ENCODE peak calls at places on chromosomes 3 and 15, in six cellular contexts. H, F, A, W, P and D are unnamed samples.
A peak's percentile ranks its signal among the peaks of the same experiment; 100 is the strongest.

GRCh38 chr15:40595773-40596172 is 1.7 kb downstream of the KNL1 start:
- DNase-seq in P (no peak), A (no peak), W (no peak), F (no peak), H (no peak), D (no peak)

GRCh38 chr3:72606005-72606800 is 242.0 kb downstream of the SHQ1 start:
- DNase-seq in H (no peak), F (no peak), W (peak; percentile 88), A (peak; percentile 78), P (no peak), D (no peak)

GRCh38 chr3:120816728-120817127 is 74.2 kb downstream of the GTF2E1 start:
- DNase-seq in P (no peak), H (no peak), W (no peak), A (peak; percentile 37), F (no peak), D (no peak)

GRCh38 chr3:169662215-169663070 is 1.1 kb downstream of the MECOM start:
- DNase-seq in W (peak; percentile 83), P (peak; percentile 63), F (peak; percentile 75), A (peak; percentile 89), H (no peak), D (no peak)

GRCh38 chr15:72285927-72286516 is 13.7 kb upstream of the PARP6 start:
- DNase-seq in H (no peak), A (peak; percentile 70), P (peak; percentile 72), W (peak; percentile 58), F (no peak), D (no peak)

GRCh38 chr15:51129513-51130197 is 34.9 kb upstream of the TNFAIP8L3 start:
- DNase-seq in H (no peak), A (no peak), P (no peak), F (no peak), W (no peak), D (no peak)

GRCh38 chr3:157807286-157807685 is 298.9 kb downstream of the SHOX2 start:
- DNase-seq in H (no peak), A (no peak), F (no peak), P (no peak), W (no peak), D (no peak)

GRCh38 chr15:89412906-89413411 is 78.3 kb upstream of the POLG start:
- DNase-seq in P (no peak), F (no peak), H (no peak), A (no peak), W (peak; percentile 37), D (no peak)

GRCh38 chr3:44060164-44060563 is 181.5 kb upstream of the TOPAZ1 start:
- DNase-seq in A (no peak), H (no peak), W (no peak), F (no peak), P (no peak), D (no peak)

GRCh38 chr15:48984021-48984420 is 20.3 kb upstream of the SHC4 start:
- DNase-seq in P (no peak), A (no peak), H (no peak), F (no peak), W (no peak), D (no peak)

GRCh38 chr3:11220230-11220629 is 52.0 kb upstream of the ATG7 start:
- DNase-seq in F (no peak), A (no peak), P (no peak), H (no peak), W (peak; percentile 24), D (no peak)

GRCh38 chr3:1677576-1678164 is 421.0 kb upstream of the CNTN4 start:
- DNase-seq in H (no peak), F (no peak), P (no peak), A (no peak), W (no peak), D (no peak)

GRCh38 chr3:128285042-128285924 is 132.0 kb downstream of the EEFSEC start:
- DNase-seq in F (no peak), H (no peak), P (no peak), A (no peak), W (no peak), D (no peak)

GRCh38 chr3:133804896-133805295 is 719 bp upstream of the SRPRB start:
- DNase-seq in W (no peak), A (no peak), F (no peak), H (no peak), P (no peak), D (no peak)

GRCh38 chr3:11014253-11014652 is 21.7 kb downstream of the SLC6A1 start:
- DNase-seq in P (no peak), H (no peak), F (no peak), W (no peak), A (no peak), D (no peak)

DNA sequence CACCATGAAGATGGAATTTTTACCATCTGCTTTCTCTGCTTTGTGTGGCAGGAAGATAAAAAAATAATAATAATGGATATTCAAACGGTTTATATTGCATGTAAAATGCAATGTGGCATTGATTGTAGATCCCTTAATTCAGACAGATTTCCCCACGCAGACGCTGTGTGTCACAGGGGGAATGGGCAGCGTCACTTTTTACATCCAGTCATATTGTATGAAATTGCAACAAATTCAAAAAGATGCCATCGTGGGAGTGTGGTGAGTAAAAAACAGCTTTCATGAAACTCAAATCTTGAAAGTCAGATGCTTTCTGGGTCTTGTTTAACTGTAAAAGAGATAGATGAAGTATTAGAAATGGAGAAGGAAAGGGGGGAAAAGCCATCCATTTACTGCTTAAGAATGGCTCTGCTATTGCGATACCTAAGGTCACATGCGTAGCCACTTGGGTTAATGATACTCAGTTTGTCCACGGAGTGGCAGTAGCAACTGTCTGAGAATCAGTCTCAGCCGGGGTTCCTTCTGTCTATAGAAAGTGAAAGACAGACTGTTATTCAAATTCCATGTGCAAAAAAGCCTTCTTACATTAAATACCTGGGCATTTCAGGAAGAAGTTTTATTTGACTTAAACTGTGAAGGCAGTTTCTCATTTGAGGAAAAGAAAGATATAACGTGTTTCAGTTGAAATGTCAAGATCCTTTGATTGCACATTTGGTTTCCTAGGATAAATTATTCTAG is 28.5 kb downstream of the BTD start:
- DNase-seq in A (peak; percentile 74), W (peak; percentile 63), H (no peak), P (peak; percentile 86), F (no peak), D (peak; percentile 59)
- H3K4me3 ChIP-seq in A (no peak overlapping the region), W (no peak overlapping the region), H (peak overlapping the region; percentile 50), P (peak overlapping the region; percentile 28), F (peak overlapping the region; percentile 26), D (no peak overlapping the region)

GRCh38 chr3:39276746-39277145 is 3.1 kb downstream of the CX3CR1 start:
- DNase-seq in H (no peak), A (no peak), P (no peak), F (no peak), W (no peak), D (no peak)
- H3K4me3 ChIP-seq in H (no peak overlapping the region), A (no peak overlapping the region), P (no peak overlapping the region), F (no peak overlapping the region), W (no peak overlapping the region), D (no peak overlapping the region)

GRCh38 chr15:83115831-83116565 is 8.6 kb downstream of the TM6SF1 start:
- DNase-seq in P (no peak), H (no peak), W (no peak), F (no peak), A (no peak), D (no peak)
- H3K4me3 ChIP-seq in P (no peak overlapping the region), H (no peak overlapping the region), W (no peak overlapping the region), F (no peak overlapping the region), A (no peak overlapping the region), D (no peak overlapping the region)

GRCh38 chr3:122998856-122999255 is 28.7 kb downstream of the SEMA5B start:
- DNase-seq in P (no peak), F (no peak), H (no peak), A (no peak), W (no peak), D (no peak)
- H3K4me3 ChIP-seq in P (no peak overlapping the region), F (no peak overlapping the region), H (no peak overlapping the region), A (no peak overlapping the region), W (no peak overlapping the region), D (no peak overlapping the region)